ENCODE peak calls at places on chromosomes 11 and 22, in four cellular contexts. One of them, this sample, is unnamed.

GRCh38 chr11:70359806-70360205 is 38.5 kb upstream of the CTTN start:
- DNase-seq in Karpas-422: no peak
- DNase-seq in CD8-positive, alpha-beta memory T cell: no peak
- DNase-seq in cardiac muscle cell: no peak
- DNase-seq in this sample: no peak

GRCh38 chr11:10777806-10778205 is 26.8 kb downstream of the CTR9 start:
- DNase-seq in Karpas-422: no peak
- DNase-seq in CD8-positive, alpha-beta memory T cell: no peak
- DNase-seq in cardiac muscle cell: no peak
- DNase-seq in this sample: no peak

GRCh38 chr11:69539416-69540117 is 58.1 kb downstream of the LINC01488 start:
- DNase-seq in cardiac muscle cell: no peak
- DNase-seq in CD8-positive, alpha-beta memory T cell: no peak
- DNase-seq in Karpas-422: no peak
- DNase-seq in this sample: peak; percentile 32

GRCh38 chr22:17910561-17911311 is 113.6 kb downstream of the MICAL3 start:
- DNase-seq in cardiac muscle cell: peak; percentile 89
- DNase-seq in Karpas-422: no peak
- DNase-seq in CD8-positive, alpha-beta memory T cell: no peak
- DNase-seq in this sample: peak; percentile 90

GRCh38 chr11:118998822-118999221 is 884 bp downstream of the CENATAC start:
- DNase-seq in CD8-positive, alpha-beta memory T cell: no peak
- DNase-seq in Karpas-422: no peak
- DNase-seq in cardiac muscle cell: no peak
- DNase-seq in this sample: no peak

GRCh38 chr22:40182231-40182835 is 4.6 kb downstream of the TNRC6B start:
- DNase-seq in cardiac muscle cell: no peak
- DNase-seq in Karpas-422: no peak
- DNase-seq in CD8-positive, alpha-beta memory T cell: no peak
- DNase-seq in this sample: no peak

GRCh38 chr11:115616941-115617340 is 112.7 kb upstream of the CADM1 start:
- DNase-seq in CD8-positive, alpha-beta memory T cell: no peak
- DNase-seq in cardiac muscle cell: no peak
- DNase-seq in Karpas-422: no peak
- DNase-seq in this sample: no peak

GRCh38 chr22:26097840-26098239 is 71.4 kb upstream of the SEZ6L start:
- DNase-seq in CD8-positive, alpha-beta memory T cell: no peak
- DNase-seq in cardiac muscle cell: no peak
- DNase-seq in Karpas-422: no peak
- DNase-seq in this sample: no peak

GRCh38 chr11:71548716-71549151 is 514 bp downstream of the KRTAP5-9 start:
- DNase-seq in cardiac muscle cell: no peak
- DNase-seq in Karpas-422: peak; percentile 24
- DNase-seq in CD8-positive, alpha-beta memory T cell: no peak
- DNase-seq in this sample: no peak

GRCh38 chr11:62601114-62601363 is 626 bp downstream of the MTA2 start:
- DNase-seq in Karpas-422: peak; percentile 74
- DNase-seq in CD8-positive, alpha-beta memory T cell: peak; percentile 51
- DNase-seq in cardiac muscle cell: no peak
- DNase-seq in this sample: no peak

GRCh38 chr11:61587541-61587941 is 6.7 kb upstream of the SYT7 start:
- DNase-seq in CD8-positive, alpha-beta memory T cell: peak; percentile 33
- DNase-seq in cardiac muscle cell: peak; percentile 70
- DNase-seq in Karpas-422: no peak
- DNase-seq in this sample: peak; percentile 52

DNA sequence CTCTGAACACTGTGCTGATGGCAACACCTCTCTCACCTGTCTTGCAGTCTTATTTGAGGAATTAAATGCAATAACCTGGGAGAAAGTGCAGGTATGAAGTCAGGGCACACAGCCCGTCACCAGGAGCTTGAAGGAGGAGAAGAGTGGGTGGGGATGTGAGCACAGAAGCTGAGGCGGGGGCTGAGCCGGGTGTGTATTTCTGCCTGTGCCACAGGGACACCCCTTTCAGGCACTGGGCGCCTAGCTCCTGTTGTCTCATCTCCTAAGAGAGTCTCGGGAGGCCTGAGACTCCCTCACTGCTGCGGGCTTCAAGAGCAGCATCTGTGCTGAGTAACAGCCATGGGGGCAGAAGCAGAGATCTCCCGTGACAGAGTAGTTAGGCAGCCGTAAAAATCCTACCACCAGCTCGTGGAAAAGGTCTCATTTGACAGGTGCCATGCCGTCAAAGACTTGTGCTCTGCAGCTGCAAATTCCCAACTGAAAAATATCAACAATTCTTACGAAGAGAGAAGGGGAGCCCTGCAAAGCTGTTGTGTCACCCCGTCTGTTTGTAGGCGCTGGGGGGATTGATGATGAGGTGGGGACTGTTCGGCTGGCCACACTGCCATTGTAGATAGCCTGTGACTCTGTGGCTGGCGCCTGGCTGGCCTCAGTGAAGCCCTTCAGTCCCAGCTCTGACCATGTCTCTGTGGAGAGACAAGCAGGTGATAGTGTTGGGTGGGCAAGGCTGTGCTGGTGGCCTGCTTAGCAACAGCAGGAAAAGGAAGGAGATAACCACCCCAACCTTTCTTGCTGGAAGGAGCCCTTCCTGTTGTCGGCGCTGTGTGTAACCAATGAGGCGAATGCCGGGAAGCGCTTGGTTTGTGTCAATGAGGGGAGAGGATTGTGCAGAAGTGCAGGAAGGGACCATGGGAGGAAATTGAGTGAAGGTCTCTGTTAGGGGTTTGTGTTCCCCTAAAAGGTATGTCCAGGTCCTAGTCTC is 27.0 kb downstream of the PARVB start:
- DNase-seq in cardiac muscle cell: no peak
- DNase-seq in Karpas-422: no peak
- DNase-seq in CD8-positive, alpha-beta memory T cell: no peak
- DNase-seq in this sample: no peak
- H3K4me1 ChIP-seq in cardiac muscle cell: peaks cover 34% of the 10 kb centered on the region
- H3K4me1 ChIP-seq in Karpas-422: peaks cover 3% of the 10 kb centered on the region
- H3K4me1 ChIP-seq in CD8-positive, alpha-beta memory T cell: no peaks in the 10 kb centered on the region
- H3K4me1 ChIP-seq in this sample: peaks cover 22% of the 10 kb centered on the region

GRCh38 chr11:35039076-35039475 is 99.9 kb upstream of the CD44 start:
- DNase-seq in Karpas-422: no peak
- DNase-seq in CD8-positive, alpha-beta memory T cell: no peak
- DNase-seq in cardiac muscle cell: no peak
- DNase-seq in this sample: no peak
- H3K4me1 ChIP-seq in Karpas-422: peaks cover 18% of the 10 kb centered on the region
- H3K4me1 ChIP-seq in CD8-positive, alpha-beta memory T cell: peaks cover 43% of the 10 kb centered on the region
- H3K4me1 ChIP-seq in cardiac muscle cell: peaks cover 33% of the 10 kb centered on the region
- H3K4me1 ChIP-seq in this sample: no peaks in the 10 kb centered on the region

GRCh38 chr22:36549033-36549432 is 20.1 kb upstream of the EIF3D start:
- DNase-seq in cardiac muscle cell: no peak
- DNase-seq in CD8-positive, alpha-beta memory T cell: no peak
- DNase-seq in Karpas-422: no peak
- DNase-seq in this sample: no peak
- H3K4me1 ChIP-seq in cardiac muscle cell: no peaks in the 10 kb centered on the region
- H3K4me1 ChIP-seq in CD8-positive, alpha-beta memory T cell: no peaks in the 10 kb centered on the region
- H3K4me1 ChIP-seq in Karpas-422: peaks cover 2% of the 10 kb centered on the region
- H3K4me1 ChIP-seq in this sample: no peaks in the 10 kb centered on the region

GRCh38 chr11:11850668-11851067 is 8.9 kb downstream of the USP47 start:
- DNase-seq in cardiac muscle cell: no peak
- DNase-seq in CD8-positive, alpha-beta memory T cell: no peak
- DNase-seq in Karpas-422: no peak
- DNase-seq in this sample: no peak

GRCh38 chr11:11847082-11847481 is 5.3 kb downstream of the USP47 start:
- DNase-seq in cardiac muscle cell: no peak
- DNase-seq in Karpas-422: no peak
- DNase-seq in CD8-positive, alpha-beta memory T cell: no peak
- DNase-seq in this sample: no peak

GRCh38 chr11:11845066-11845465 is 3.3 kb downstream of the USP47 start:
- DNase-seq in CD8-positive, alpha-beta memory T cell: no peak
- DNase-seq in Karpas-422: no peak
- DNase-seq in cardiac muscle cell: no peak
- DNase-seq in this sample: no peak

GRCh38 chr11:11845551-11845950 is 3.8 kb downstream of the USP47 start:
- DNase-seq in Karpas-422: no peak
- DNase-seq in cardiac muscle cell: no peak
- DNase-seq in CD8-positive, alpha-beta memory T cell: no peak
- DNase-seq in this sample: no peak

GRCh38 chr11:11849127-11849746 is 7.5 kb downstream of the USP47 start:
- DNase-seq in CD8-positive, alpha-beta memory T cell: peak; percentile 43
- DNase-seq in cardiac muscle cell: peak; percentile 80
- DNase-seq in Karpas-422: peak; percentile 85
- DNase-seq in this sample: peak; percentile 57
- H3K4me1 ChIP-seq in CD8-positive, alpha-beta memory T cell: peaks cover 82% of the 10 kb centered on the region
- H3K4me1 ChIP-seq in cardiac muscle cell: peaks cover 57% of the 10 kb centered on the region
- H3K4me1 ChIP-seq in Karpas-422: peaks cover 45% of the 10 kb centered on the region
- H3K4me1 ChIP-seq in this sample: peaks cover 49% of the 10 kb centered on the region

GRCh38 chr11:122205036-122205435 is 89.0 kb upstream of the BLID start:
- DNase-seq in cardiac muscle cell: no peak
- DNase-seq in CD8-positive, alpha-beta memory T cell: no peak
- DNase-seq in Karpas-422: no peak
- DNase-seq in this sample: no peak

GRCh38 chr11:122209619-122210377 is 93.8 kb upstream of the BLID start:
- DNase-seq in cardiac muscle cell: no peak
- DNase-seq in CD8-positive, alpha-beta memory T cell: no peak
- DNase-seq in Karpas-422: no peak
- DNase-seq in this sample: peak; percentile 90

GRCh38 chr11:122207505-122207904 is 91.5 kb upstream of the BLID start:
- DNase-seq in Karpas-422: no peak
- DNase-seq in cardiac muscle cell: no peak
- DNase-seq in CD8-positive, alpha-beta memory T cell: no peak
- DNase-seq in this sample: peak; percentile 63

GRCh38 chr11:122210378-122210995 is 94.5 kb upstream of the BLID start:
- DNase-seq in Karpas-422: no peak
- DNase-seq in CD8-positive, alpha-beta memory T cell: no peak
- DNase-seq in cardiac muscle cell: no peak
- DNase-seq in this sample: no peak

GRCh38 chr11:122207921-122208764 is 92.1 kb upstream of the BLID start:
- DNase-seq in cardiac muscle cell: no peak
- DNase-seq in CD8-positive, alpha-beta memory T cell: no peak
- DNase-seq in Karpas-422: no peak
- DNase-seq in this sample: no peak
- H3K4me1 ChIP-seq in cardiac muscle cell: peaks cover 6% of the 10 kb centered on the region
- H3K4me1 ChIP-seq in CD8-positive, alpha-beta memory T cell: no peaks in the 10 kb centered on the region
- H3K4me1 ChIP-seq in Karpas-422: no peaks in the 10 kb centered on the region
- H3K4me1 ChIP-seq in this sample: peaks cover 51% of the 10 kb centered on the region

GRCh38 chr11:12380565-12381325 is 3.4 kb downstream of the PARVA start:
- DNase-seq in CD8-positive, alpha-beta memory T cell: no peak
- DNase-seq in Karpas-422: no peak
- DNase-seq in cardiac muscle cell: no peak
- DNase-seq in this sample: no peak
- H3K4me1 ChIP-seq in CD8-positive, alpha-beta memory T cell: no peaks in the 10 kb centered on the region
- H3K4me1 ChIP-seq in Karpas-422: peaks cover 6% of the 10 kb centered on the region
- H3K4me1 ChIP-seq in cardiac muscle cell: peaks cover 12% of the 10 kb centered on the region
- H3K4me1 ChIP-seq in this sample: peaks cover 15% of the 10 kb centered on the region

GRCh38 chr22:42691440-42691839 is 29.2 kb downstream of the A4GALT start:
- DNase-seq in cardiac muscle cell: no peak
- DNase-seq in CD8-positive, alpha-beta memory T cell: no peak
- DNase-seq in Karpas-422: no peak
- DNase-seq in this sample: no peak
- H3K4me1 ChIP-seq in cardiac muscle cell: peaks cover 17% of the 10 kb centered on the region
- H3K4me1 ChIP-seq in CD8-positive, alpha-beta memory T cell: no peaks in the 10 kb centered on the region
- H3K4me1 ChIP-seq in Karpas-422: peaks cover 21% of the 10 kb centered on the region
- H3K4me1 ChIP-seq in this sample: peaks cover 33% of the 10 kb centered on the region

GRCh38 chr11:839875-840617 is 2.3 kb downstream of the POLR2L start:
- DNase-seq in cardiac muscle cell: no peak
- DNase-seq in CD8-positive, alpha-beta memory T cell: no peak
- DNase-seq in Karpas-422: no peak
- DNase-seq in this sample: no peak
- H3K4me1 ChIP-seq in cardiac muscle cell: peaks cover 24% of the 10 kb centered on the region
- H3K4me1 ChIP-seq in CD8-positive, alpha-beta memory T cell: peaks cover 28% of the 10 kb centered on the region
- H3K4me1 ChIP-seq in Karpas-422: peaks cover 24% of the 10 kb centered on the region
- H3K4me1 ChIP-seq in this sample: peaks cover 27% of the 10 kb centered on the region

DNA sequence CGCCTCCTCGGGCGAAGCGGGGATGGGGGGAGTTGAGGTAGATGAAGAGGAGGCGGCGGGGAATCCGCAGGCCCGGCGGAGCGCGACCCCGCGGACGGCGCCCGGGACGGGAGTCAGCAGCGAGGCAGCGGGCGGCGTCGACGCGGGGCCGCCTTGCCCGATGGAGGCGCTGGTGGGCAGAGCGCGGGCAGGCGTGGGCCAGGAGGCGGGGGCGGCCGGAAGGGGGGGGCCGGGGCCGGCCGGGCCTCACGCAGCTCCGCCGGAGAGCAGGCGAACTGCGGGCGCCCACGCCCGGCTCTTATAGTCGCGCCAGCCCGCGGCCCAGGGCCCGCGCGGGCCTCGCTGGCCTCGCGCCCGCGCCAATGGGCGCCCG is at the start of gene IGF2:
- DNase-seq in cardiac muscle cell: peak; percentile 55
- DNase-seq in CD8-positive, alpha-beta memory T cell: no peak
- DNase-seq in Karpas-422: no peak
- DNase-seq in this sample: no peak
- H3K4me1 ChIP-seq in cardiac muscle cell: no peaks in the 10 kb centered on the region
- H3K4me1 ChIP-seq in CD8-positive, alpha-beta memory T cell: no peaks in the 10 kb centered on the region
- H3K4me1 ChIP-seq in Karpas-422: no peaks in the 10 kb centered on the region
- H3K4me1 ChIP-seq in this sample: peaks cover 7% of the 10 kb centered on the region

This sample was measured in testis.